ENCODE peak calls at places on chromosomes 11 and 22, in seven cellular contexts. E, U, S, R, M, O and N are unnamed samples.

GRCh38 chr22:50084085-50084484 is 1.1 kb downstream of the MLC1 start:
- DNase-seq in O (no peak), R (no peak), E (no peak), S (no peak), U (no peak), M (no peak), N (no peak)

GRCh38 chr11:68302256-68303054 is 9.9 kb upstream of the LRP5 start:
- DNase-seq in O (peak; percentile 92), E (no peak), R (no peak), M (no peak), U (peak; percentile 50), S (no peak), N (no peak)

GRCh38 chr11:85822814-85823213 is 11.9 kb upstream of the SYTL2 start:
- DNase-seq in M (no peak), O (peak; percentile 36), R (no peak), S (no peak), E (no peak), U (peak; percentile 65), N (no peak)

GRCh38 chr22:49592780-49593501 is 234.7 kb downstream of the BRD1 start:
- DNase-seq in U (no peak), O (no peak), M (peak; percentile 40), S (no peak), E (no peak), R (peak; percentile 59), N (no peak)

GRCh38 chr11:63670077-63670737 is 969 bp downstream of the ATL3 start:
- DNase-seq in U (peak; percentile 45), M (no peak), E (no peak), R (no peak), O (peak; percentile 34), S (no peak), N (no peak)

GRCh38 chr11:4125141-4125540 is 30.5 kb downstream of the RRM1 start:
- DNase-seq in R (no peak), U (peak; percentile 10), E (no peak), S (no peak), M (no peak), O (no peak), N (no peak)

GRCh38 chr11:84089072-84090057 is 803.2 kb upstream of the CCDC90B start:
- DNase-seq in M (no peak), E (peak; percentile 10), U (no peak), S (no peak), R (no peak), O (no peak), N (no peak)

GRCh38 chr22:49349181-49349835 is 478.4 kb downstream of the BRD1 start:
- DNase-seq in M (peak; percentile 47), O (no peak), S (peak; percentile 54), R (no peak), U (no peak), E (no peak), N (no peak)

GRCh38 chr11:78564037-78564888 is 10.4 kb downstream of the NARS2 start:
- DNase-seq in U (peak; percentile 76), M (no peak), R (no peak), E (peak; percentile 57), S (no peak), O (peak; percentile 66), N (no peak)

GRCh38 chr11:20672575-20672974 is 3.2 kb downstream of the NELL1 start:
- DNase-seq in R (no peak), S (no peak), O (no peak), E (no peak), U (no peak), M (no peak), N (no peak)

GRCh38 chr22:29692327-29692640 is 27.5 kb upstream of the CABP7 start:
- DNase-seq in O (no peak), R (no peak), E (no peak), M (no peak), S (peak; percentile 43), U (no peak), N (no peak)

GRCh38 chr22:29689201-29689871 is 30.5 kb upstream of the CABP7 start:
- DNase-seq in M (no peak), O (no peak), R (no peak), E (no peak), U (no peak), S (no peak), N (no peak)

GRCh38 chr22:29691636-29692326 is 28.0 kb upstream of the CABP7 start:
- DNase-seq in R (no peak), U (no peak), M (no peak), O (peak; percentile 83), E (no peak), S (no peak), N (no peak)

GRCh38 chr22:29689872-29690213 is 30.0 kb upstream of the CABP7 start:
- DNase-seq in M (no peak), S (peak; percentile 78), R (peak; percentile 67), E (peak; percentile 43), O (no peak), U (peak; percentile 55), N (peak; percentile 14)

GRCh38 chr22:29690481-29690880 is 29.3 kb upstream of the CABP7 start:
- DNase-seq in O (peak; percentile 54), E (no peak), M (no peak), S (no peak), U (no peak), R (no peak), N (no peak)
- H3K27ac ChIP-seq in O (no peak overlapping the region), E (no peak overlapping the region), M (no peak overlapping the region), S (no peak overlapping the region), U (no peak overlapping the region), R (no peak overlapping the region), N (no peak overlapping the region)

DNA sequence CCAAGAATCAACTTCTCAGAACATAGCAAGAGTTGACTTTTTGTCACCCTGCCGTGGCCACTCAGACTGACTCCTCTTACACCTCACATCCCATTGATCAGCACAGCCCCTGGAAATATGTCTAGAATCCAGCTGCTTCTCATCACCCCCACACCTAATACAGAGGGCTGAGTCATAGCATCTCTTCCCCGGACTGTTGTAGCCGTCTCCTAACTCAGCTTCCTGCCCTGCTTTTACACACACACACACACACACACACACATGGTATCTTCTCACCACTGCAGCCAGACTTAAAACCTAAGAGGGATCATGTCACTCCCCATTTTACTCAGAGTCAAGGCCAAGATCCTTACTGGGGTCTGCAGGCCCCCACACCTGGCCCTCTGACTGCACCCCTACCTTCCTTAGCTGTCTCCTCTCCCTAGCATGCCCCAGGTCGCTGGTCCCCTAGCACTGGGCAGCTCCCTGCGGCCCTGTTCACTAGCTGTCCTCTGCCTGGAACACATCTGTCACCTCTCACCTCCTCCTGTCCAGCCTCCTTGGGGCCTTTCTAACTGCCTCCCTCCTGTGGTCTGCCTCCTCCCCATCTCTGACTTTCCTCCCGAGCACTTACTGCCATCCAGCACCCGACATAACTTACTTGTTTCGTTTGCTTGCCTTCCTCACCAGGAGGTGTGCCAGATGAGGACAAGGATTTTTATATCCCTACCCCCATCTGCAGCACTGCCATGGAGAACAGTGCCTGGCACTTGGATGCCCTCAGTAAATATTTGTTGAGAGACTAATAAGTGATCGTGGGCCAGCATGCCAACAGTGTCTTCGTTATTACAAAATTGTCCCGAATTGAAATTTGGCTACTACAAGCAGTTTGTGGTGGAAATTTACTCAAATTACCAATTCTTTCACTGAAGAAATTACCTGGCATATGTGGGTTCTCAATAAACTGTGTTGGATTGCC is 61.9 kb downstream of the BMAL1 start:
- DNase-seq in U (peak; percentile 98), O (no peak), S (no peak), E (no peak), R (no peak), M (no peak), N (no peak)
- H3K27ac ChIP-seq in U (peak overlapping the region; percentile 72), O (peak overlapping the region; percentile 85), S (no peak overlapping the region), E (no peak overlapping the region), R (no peak overlapping the region), M (no peak overlapping the region), N (no peak overlapping the region)

DNA sequence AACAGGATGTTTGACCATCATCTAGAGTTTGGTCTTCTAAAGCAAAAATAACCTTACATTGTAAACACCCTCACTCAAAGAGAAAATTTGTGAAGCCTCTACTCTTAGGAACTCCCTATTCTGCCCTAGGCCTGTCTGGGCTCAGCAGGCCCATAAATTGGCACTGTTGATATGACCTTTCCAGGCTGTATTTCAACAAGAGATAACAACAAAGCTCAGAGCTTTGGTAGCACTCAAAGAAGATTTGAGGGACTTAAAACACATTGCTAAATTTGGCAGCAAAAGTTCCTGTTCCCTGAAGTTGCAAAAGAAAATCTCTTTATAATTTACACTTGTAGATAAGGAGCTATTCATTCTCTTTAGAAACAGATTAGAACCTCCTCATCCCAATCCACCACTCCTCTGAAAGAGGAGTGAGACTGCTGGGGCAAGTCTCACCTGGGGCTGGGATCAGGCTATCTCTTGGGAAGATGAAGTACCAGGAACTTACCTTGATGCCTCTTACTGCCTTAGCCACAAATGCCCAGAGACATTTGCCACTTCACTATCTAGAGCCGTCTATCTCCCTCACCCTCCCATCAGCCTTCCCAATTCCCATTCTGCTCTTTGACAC is 110.4 kb upstream of the AKIP1 start:
- DNase-seq in M (no peak), U (no peak), E (no peak), R (no peak), O (no peak), S (no peak), N (no peak)
- H3K27ac ChIP-seq in M (no peak overlapping the region), U (peak overlapping the region; percentile 3), E (peak overlapping the region; percentile 43), R (peak overlapping the region; percentile 54), O (no peak overlapping the region), S (peak overlapping the region; percentile 6), N (no peak overlapping the region)

GRCh38 chr11:128492903-128493569 is 94.3 kb downstream of the ETS1 start:
- DNase-seq in S (no peak), R (no peak), M (no peak), O (no peak), E (no peak), U (no peak), N (no peak)

GRCh38 chr11:128496684-128497056 is 90.7 kb downstream of the ETS1 start:
- DNase-seq in U (no peak), S (no peak), M (no peak), R (no peak), O (peak; percentile 96), E (no peak), N (no peak)

GRCh38 chr11:128493570-128493965 is 93.8 kb downstream of the ETS1 start:
- DNase-seq in R (no peak), S (no peak), E (no peak), M (no peak), U (peak; percentile 65), O (no peak), N (no peak)

GRCh38 chr11:128496249-128496648 is 91.1 kb downstream of the ETS1 start:
- DNase-seq in U (no peak), S (no peak), O (no peak), R (no peak), M (no peak), E (no peak), N (no peak)

DNA sequence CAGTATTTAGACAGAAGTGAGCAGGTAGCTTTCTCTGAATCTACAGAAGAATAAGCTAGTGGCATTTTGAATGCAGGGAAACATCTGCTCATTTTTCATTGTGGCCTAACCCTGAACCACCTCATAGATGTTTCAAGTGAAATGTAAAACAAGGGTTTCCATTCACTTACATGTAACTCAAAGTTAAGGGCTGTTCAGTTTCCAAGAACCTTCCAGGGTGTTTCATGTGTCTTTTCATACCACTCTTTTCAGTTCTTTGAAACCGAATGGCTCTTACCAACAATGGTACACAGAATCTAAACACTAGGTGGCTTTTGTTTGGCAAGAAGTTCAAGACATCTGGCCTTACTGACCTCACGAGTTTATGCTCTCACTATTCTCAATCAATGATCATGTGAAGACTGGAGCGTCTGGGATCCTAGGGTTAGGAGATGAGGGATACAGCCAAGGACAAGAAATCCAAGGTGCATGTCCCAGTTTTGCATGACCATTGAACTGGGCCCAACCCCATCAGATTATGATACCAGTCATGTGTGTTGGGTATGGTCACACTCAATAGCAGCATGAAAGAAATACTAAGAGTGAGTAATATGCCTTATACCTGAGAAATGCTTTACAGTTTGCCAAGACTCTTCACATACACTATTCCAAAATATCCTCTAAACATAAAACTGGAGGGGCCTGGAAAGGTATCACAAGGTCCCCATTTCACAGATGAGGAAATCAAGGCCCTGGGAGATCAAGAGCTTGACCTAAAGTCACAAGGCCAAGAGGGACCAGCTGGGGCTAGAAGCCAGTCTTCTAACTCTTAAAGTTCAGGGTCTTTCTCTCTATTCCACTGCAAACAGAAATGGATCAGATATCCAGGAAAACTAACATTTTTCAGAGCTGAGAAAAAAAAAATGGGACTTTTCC is 92.7 kb downstream of the ETS1 start:
- DNase-seq in M (no peak), R (no peak), E (no peak), S (no peak), U (no peak), O (no peak), N (no peak)
- H3K27ac ChIP-seq in M (peak overlapping the region; percentile 8), R (peak overlapping the region; percentile 83), E (peak overlapping the region; percentile 73), S (peak overlapping the region; percentile 14), U (peak overlapping the region; percentile 40), O (peak overlapping the region; percentile 99), N (peak overlapping the region; percentile 93)